ENCODE peak calls at places on chromosomes 3 and 15, in four cellular contexts. H is stomach, X is HS-5, U is NCI-H2081. V is an unnamed sample.

GRCh38 chr15:70057931-70058641 is 39.6 kb downstream of the TLE3 start:
- DNase-seq in H (no peak), X (no peak), U (no peak), V (no peak)

GRCh38 chr15:89395461-89395875 is 60.8 kb upstream of the POLG start:
- DNase-seq in H (no peak), X (no peak), U (no peak), V (no peak)

GRCh38 chr3:147757919-147758318 is 348.8 kb downstream of the ZIC1 start:
- DNase-seq in H (no peak), X (no peak), U (no peak), V (no peak)

GRCh38 chr15:65666257-65666656 is 44.5 kb downstream of the SLC24A1 start:
- DNase-seq in H (no peak), X (no peak), U (no peak), V (peak; percentile 63)

GRCh38 chr3:45365060-45365459 is 23.3 kb upstream of the LARS2 start:
- DNase-seq in H (no peak), X (no peak), U (no peak), V (no peak)

GRCh38 chr3:151460774-151461450 is at the start of gene IGSF10:
- DNase-seq in H (peak; percentile 29), X (no peak), U (peak; percentile 38), V (no peak)

GRCh38 chr3:132593950-132594328 is 3.1 kb upstream of the ACKR4 start:
- DNase-seq in H (no peak), X (peak; percentile 63), U (no peak), V (peak; percentile 89)

GRCh38 chr3:179069762-179070390 is 1.7 kb downstream of the ZMAT3 start:
- DNase-seq in H (no peak), X (no peak), U (no peak), V (peak; percentile 62)

GRCh38 chr3:10160346-10160745 is 4.4 kb upstream of the IRAK2 start:
- DNase-seq in H (no peak), X (no peak), U (no peak), V (no peak)

GRCh38 chr15:80301472-80301871 is 49.5 kb upstream of the CTXND1 start:
- DNase-seq in H (no peak), X (no peak), U (no peak), V (no peak)

GRCh38 chr3:64143399-64144130 is 81.7 kb downstream of the PRICKLE2 start:
- DNase-seq in H (no peak), X (peak; percentile 46), U (peak; percentile 31), V (peak; percentile 82)

GRCh38 chr3:14175383-14176037 is 2.9 kb downstream of the XPC start:
- DNase-seq in H (no peak), X (no peak), U (no peak), V (peak; percentile 57)

GRCh38 chr3:13879946-13880810 is at the start of gene WNT7A:
- DNase-seq in H (no peak), X (no peak), U (no peak), V (no peak)

GRCh38 chr15:45314960-45315359 is 62.9 kb downstream of the SLC28A2 start:
- DNase-seq in H (no peak), X (no peak), U (no peak), V (peak; percentile 46)

GRCh38 chr15:71699977-71700376 is 110.4 kb upstream of the NR2E3 start:
- DNase-seq in H (no peak), X (no peak), U (no peak), V (no peak)

GRCh38 chr15:65952425-65953053 is 83.2 kb downstream of the RAB11A start:
- DNase-seq in H (no peak), X (no peak), U (no peak), V (peak; percentile 41)

GRCh38 chr15:99145005-99145404 is 40.1 kb downstream of the SYNM start:
- DNase-seq in H (no peak), X (no peak), U (no peak), V (no peak)

GRCh38 chr15:63473007-63473748 is 31.2 kb upstream of the USP3 start:
- DNase-seq in H (no peak), X (no peak), U (no peak), V (no peak)

GRCh38 chr3:113148307-113148703 is 63.1 kb upstream of the BOC start:
- DNase-seq in H (no peak), X (no peak), U (peak; percentile 98), V (no peak)

GRCh38 chr3:142595951-142596725 is at the start of gene PLS1:
- DNase-seq in H (peak; percentile 93), X (no peak), U (peak; percentile 97), V (peak; percentile 91)

GRCh38 chr15:43376017-43376705 is 5.3 kb downstream of the TUBGCP4 start:
- DNase-seq in H (no peak), X (no peak), U (peak; percentile 28), V (peak; percentile 13)

GRCh38 chr15:74405823-74406222 is 27.9 kb downstream of the SEMA7A start:
- DNase-seq in H (no peak), X (no peak), U (no peak), V (no peak)

GRCh38 chr3:69406156-69406555 is 20.3 kb upstream of the FRMD4B start:
- DNase-seq in H (no peak), X (no peak), U (no peak), V (no peak)